ENCODE peak calls at places on chromosomes 11 and 22, in seven cellular contexts. One of them, this sample, is unnamed.

GRCh38 chr11:128603752-128604472 is 16.6 kb upstream of the ETS1 start:
- DNase-seq in amniotic stem cell: no peak
- DNase-seq in activated CD8-positive, alpha-beta memory T cell treated with anti-CD3 and anti-CD28 coated beads for 48 hours: no peak
- DNase-seq in stimulated activated CD8-positive, alpha-beta memory T cell treated with anti-CD3 and anti-CD28 coated beads, Interleukin-4, amount 100 ng/mL, for 24 hours: no peak
- DNase-seq in coronary artery: no peak
- DNase-seq in activated CD4-positive, alpha-beta T cell treated with anti-CD3 and anti-CD28 coated beads for 48 hours: no peak
- DNase-seq in T-helper 2 cell: no peak
- DNase-seq in this sample: no peak

GRCh38 chr11:30285416-30286121 is 37.3 kb upstream of the ARL14EP start:
- DNase-seq in T-helper 2 cell: no peak
- DNase-seq in coronary artery: no peak
- DNase-seq in activated CD8-positive, alpha-beta memory T cell treated with anti-CD3 and anti-CD28 coated beads for 48 hours: no peak
- DNase-seq in activated CD4-positive, alpha-beta T cell treated with anti-CD3 and anti-CD28 coated beads for 48 hours: no peak
- DNase-seq in amniotic stem cell: no peak
- DNase-seq in stimulated activated CD8-positive, alpha-beta memory T cell treated with anti-CD3 and anti-CD28 coated beads, Interleukin-4, amount 100 ng/mL, for 24 hours: no peak
- DNase-seq in this sample: no peak

GRCh38 chr11:94513091-94513490 is 830 bp downstream of the C11orf97 start:
- DNase-seq in amniotic stem cell: no peak
- DNase-seq in activated CD8-positive, alpha-beta memory T cell treated with anti-CD3 and anti-CD28 coated beads for 48 hours: no peak
- DNase-seq in T-helper 2 cell: no peak
- DNase-seq in coronary artery: no peak
- DNase-seq in activated CD4-positive, alpha-beta T cell treated with anti-CD3 and anti-CD28 coated beads for 48 hours: no peak
- DNase-seq in stimulated activated CD8-positive, alpha-beta memory T cell treated with anti-CD3 and anti-CD28 coated beads, Interleukin-4, amount 100 ng/mL, for 24 hours: no peak
- DNase-seq in this sample: no peak

GRCh38 chr11:64916040-64916847 is 765 bp downstream of the ATG2A start:
- DNase-seq in amniotic stem cell: no peak
- DNase-seq in activated CD4-positive, alpha-beta T cell treated with anti-CD3 and anti-CD28 coated beads for 48 hours: peak; percentile 38
- DNase-seq in T-helper 2 cell: no peak
- DNase-seq in stimulated activated CD8-positive, alpha-beta memory T cell treated with anti-CD3 and anti-CD28 coated beads, Interleukin-4, amount 100 ng/mL, for 24 hours: peak; percentile 19
- DNase-seq in coronary artery: no peak
- DNase-seq in activated CD8-positive, alpha-beta memory T cell treated with anti-CD3 and anti-CD28 coated beads for 48 hours: no peak
- DNase-seq in this sample: peak; percentile 55

GRCh38 chr22:49774046-49774445 is 53.6 kb downstream of the BRD1 start:
- DNase-seq in stimulated activated CD8-positive, alpha-beta memory T cell treated with anti-CD3 and anti-CD28 coated beads, Interleukin-4, amount 100 ng/mL, for 24 hours: no peak
- DNase-seq in T-helper 2 cell: no peak
- DNase-seq in coronary artery: no peak
- DNase-seq in activated CD4-positive, alpha-beta T cell treated with anti-CD3 and anti-CD28 coated beads for 48 hours: no peak
- DNase-seq in amniotic stem cell: no peak
- DNase-seq in activated CD8-positive, alpha-beta memory T cell treated with anti-CD3 and anti-CD28 coated beads for 48 hours: no peak
- DNase-seq in this sample: no peak

GRCh38 chr22:46972901-46973831 is 210.7 kb downstream of the TBC1D22A start:
- DNase-seq in T-helper 2 cell: no peak
- DNase-seq in activated CD4-positive, alpha-beta T cell treated with anti-CD3 and anti-CD28 coated beads for 48 hours: no peak
- DNase-seq in amniotic stem cell: no peak
- DNase-seq in coronary artery: peak; percentile 65
- DNase-seq in stimulated activated CD8-positive, alpha-beta memory T cell treated with anti-CD3 and anti-CD28 coated beads, Interleukin-4, amount 100 ng/mL, for 24 hours: no peak
- DNase-seq in activated CD8-positive, alpha-beta memory T cell treated with anti-CD3 and anti-CD28 coated beads for 48 hours: no peak
- DNase-seq in this sample: no peak

GRCh38 chr11:83835423-83835822 is 549.3 kb upstream of the CCDC90B start:
- DNase-seq in amniotic stem cell: no peak
- DNase-seq in coronary artery: no peak
- DNase-seq in T-helper 2 cell: no peak
- DNase-seq in activated CD8-positive, alpha-beta memory T cell treated with anti-CD3 and anti-CD28 coated beads for 48 hours: no peak
- DNase-seq in activated CD4-positive, alpha-beta T cell treated with anti-CD3 and anti-CD28 coated beads for 48 hours: no peak
- DNase-seq in stimulated activated CD8-positive, alpha-beta memory T cell treated with anti-CD3 and anti-CD28 coated beads, Interleukin-4, amount 100 ng/mL, for 24 hours: no peak
- DNase-seq in this sample: no peak

GRCh38 chr11:2803186-2804057 is 82.2 kb downstream of the CDKN1C start:
- DNase-seq in stimulated activated CD8-positive, alpha-beta memory T cell treated with anti-CD3 and anti-CD28 coated beads, Interleukin-4, amount 100 ng/mL, for 24 hours: no peak
- DNase-seq in activated CD8-positive, alpha-beta memory T cell treated with anti-CD3 and anti-CD28 coated beads for 48 hours: no peak
- DNase-seq in amniotic stem cell: no peak
- DNase-seq in T-helper 2 cell: no peak
- DNase-seq in coronary artery: peak; percentile 64
- DNase-seq in activated CD4-positive, alpha-beta T cell treated with anti-CD3 and anti-CD28 coated beads for 48 hours: peak; percentile 1
- DNase-seq in this sample: peak; percentile 9

GRCh38 chr11:111194789-111195188 is 50.7 kb upstream of the POU2AF2 start:
- DNase-seq in amniotic stem cell: no peak
- DNase-seq in coronary artery: no peak
- DNase-seq in activated CD4-positive, alpha-beta T cell treated with anti-CD3 and anti-CD28 coated beads for 48 hours: no peak
- DNase-seq in stimulated activated CD8-positive, alpha-beta memory T cell treated with anti-CD3 and anti-CD28 coated beads, Interleukin-4, amount 100 ng/mL, for 24 hours: no peak
- DNase-seq in activated CD8-positive, alpha-beta memory T cell treated with anti-CD3 and anti-CD28 coated beads for 48 hours: no peak
- DNase-seq in T-helper 2 cell: no peak
- DNase-seq in this sample: no peak

GRCh38 chr22:25898707-25899365 is 156.8 kb downstream of the MYO18B start:
- DNase-seq in activated CD4-positive, alpha-beta T cell treated with anti-CD3 and anti-CD28 coated beads for 48 hours: peak; percentile 4
- DNase-seq in activated CD8-positive, alpha-beta memory T cell treated with anti-CD3 and anti-CD28 coated beads for 48 hours: no peak
- DNase-seq in amniotic stem cell: no peak
- DNase-seq in T-helper 2 cell: no peak
- DNase-seq in stimulated activated CD8-positive, alpha-beta memory T cell treated with anti-CD3 and anti-CD28 coated beads, Interleukin-4, amount 100 ng/mL, for 24 hours: no peak
- DNase-seq in coronary artery: no peak
- DNase-seq in this sample: no peak

GRCh38 chr22:11325767-11326166 is 4202.2 kb upstream of the OR11H1 start:
- DNase-seq in T-helper 2 cell: no peak
- DNase-seq in activated CD4-positive, alpha-beta T cell treated with anti-CD3 and anti-CD28 coated beads for 48 hours: no peak
- DNase-seq in amniotic stem cell: no peak
- DNase-seq in coronary artery: no peak
- DNase-seq in stimulated activated CD8-positive, alpha-beta memory T cell treated with anti-CD3 and anti-CD28 coated beads, Interleukin-4, amount 100 ng/mL, for 24 hours: no peak
- DNase-seq in activated CD8-positive, alpha-beta memory T cell treated with anti-CD3 and anti-CD28 coated beads for 48 hours: no peak
- DNase-seq in this sample: no peak

GRCh38 chr22:50600541-50600940 is at the start of gene MAPK8IP2:
- DNase-seq in activated CD8-positive, alpha-beta memory T cell treated with anti-CD3 and anti-CD28 coated beads for 48 hours: no peak
- DNase-seq in T-helper 2 cell: no peak
- DNase-seq in activated CD4-positive, alpha-beta T cell treated with anti-CD3 and anti-CD28 coated beads for 48 hours: no peak
- DNase-seq in stimulated activated CD8-positive, alpha-beta memory T cell treated with anti-CD3 and anti-CD28 coated beads, Interleukin-4, amount 100 ng/mL, for 24 hours: no peak
- DNase-seq in amniotic stem cell: no peak
- DNase-seq in coronary artery: no peak
- DNase-seq in this sample: no peak

GRCh38 chr22:20131856-20132685 is 467 bp downstream of the ZDHHC8 start:
- DNase-seq in amniotic stem cell: no peak
- DNase-seq in activated CD8-positive, alpha-beta memory T cell treated with anti-CD3 and anti-CD28 coated beads for 48 hours: no peak
- DNase-seq in activated CD4-positive, alpha-beta T cell treated with anti-CD3 and anti-CD28 coated beads for 48 hours: no peak
- DNase-seq in coronary artery: peak; percentile 80
- DNase-seq in T-helper 2 cell: no peak
- DNase-seq in stimulated activated CD8-positive, alpha-beta memory T cell treated with anti-CD3 and anti-CD28 coated beads, Interleukin-4, amount 100 ng/mL, for 24 hours: no peak
- DNase-seq in this sample: no peak

GRCh38 chr11:109796253-109796652 is 296.9 kb upstream of the ZC3H12C start:
- DNase-seq in activated CD4-positive, alpha-beta T cell treated with anti-CD3 and anti-CD28 coated beads for 48 hours: no peak
- DNase-seq in T-helper 2 cell: no peak
- DNase-seq in amniotic stem cell: no peak
- DNase-seq in stimulated activated CD8-positive, alpha-beta memory T cell treated with anti-CD3 and anti-CD28 coated beads, Interleukin-4, amount 100 ng/mL, for 24 hours: no peak
- DNase-seq in coronary artery: no peak
- DNase-seq in activated CD8-positive, alpha-beta memory T cell treated with anti-CD3 and anti-CD28 coated beads for 48 hours: no peak
- DNase-seq in this sample: no peak

GRCh38 chr11:71449596-71449995 is 1.4 kb upstream of the DHCR7 start:
- DNase-seq in amniotic stem cell: no peak
- DNase-seq in activated CD4-positive, alpha-beta T cell treated with anti-CD3 and anti-CD28 coated beads for 48 hours: no peak
- DNase-seq in T-helper 2 cell: no peak
- DNase-seq in activated CD8-positive, alpha-beta memory T cell treated with anti-CD3 and anti-CD28 coated beads for 48 hours: no peak
- DNase-seq in coronary artery: no peak
- DNase-seq in stimulated activated CD8-positive, alpha-beta memory T cell treated with anti-CD3 and anti-CD28 coated beads, Interleukin-4, amount 100 ng/mL, for 24 hours: no peak
- DNase-seq in this sample: no peak

GRCh38 chr11:21656065-21656464 is 536.8 kb upstream of the ANO5 start:
- DNase-seq in T-helper 2 cell: no peak
- DNase-seq in stimulated activated CD8-positive, alpha-beta memory T cell treated with anti-CD3 and anti-CD28 coated beads, Interleukin-4, amount 100 ng/mL, for 24 hours: no peak
- DNase-seq in activated CD4-positive, alpha-beta T cell treated with anti-CD3 and anti-CD28 coated beads for 48 hours: no peak
- DNase-seq in amniotic stem cell: no peak
- DNase-seq in coronary artery: no peak
- DNase-seq in activated CD8-positive, alpha-beta memory T cell treated with anti-CD3 and anti-CD28 coated beads for 48 hours: no peak
- DNase-seq in this sample: no peak

GRCh38 chr11:120929664-120930154 is 94.2 kb upstream of the TBCEL start:
- DNase-seq in activated CD4-positive, alpha-beta T cell treated with anti-CD3 and anti-CD28 coated beads for 48 hours: peak; percentile 68
- DNase-seq in stimulated activated CD8-positive, alpha-beta memory T cell treated with anti-CD3 and anti-CD28 coated beads, Interleukin-4, amount 100 ng/mL, for 24 hours: peak; percentile 14
- DNase-seq in activated CD8-positive, alpha-beta memory T cell treated with anti-CD3 and anti-CD28 coated beads for 48 hours: peak; percentile 30
- DNase-seq in amniotic stem cell: no peak
- DNase-seq in T-helper 2 cell: no peak
- DNase-seq in coronary artery: no peak
- DNase-seq in this sample: peak; percentile 65

GRCh38 chr11:29012507-29012906 is 904.3 kb downstream of the METTL15 start:
- DNase-seq in amniotic stem cell: no peak
- DNase-seq in stimulated activated CD8-positive, alpha-beta memory T cell treated with anti-CD3 and anti-CD28 coated beads, Interleukin-4, amount 100 ng/mL, for 24 hours: no peak
- DNase-seq in activated CD4-positive, alpha-beta T cell treated with anti-CD3 and anti-CD28 coated beads for 48 hours: no peak
- DNase-seq in coronary artery: no peak
- DNase-seq in T-helper 2 cell: no peak
- DNase-seq in activated CD8-positive, alpha-beta memory T cell treated with anti-CD3 and anti-CD28 coated beads for 48 hours: no peak
- DNase-seq in this sample: no peak

GRCh38 chr11:75954039-75954438 is 139.0 kb downstream of the UVRAG start:
- DNase-seq in T-helper 2 cell: no peak
- DNase-seq in stimulated activated CD8-positive, alpha-beta memory T cell treated with anti-CD3 and anti-CD28 coated beads, Interleukin-4, amount 100 ng/mL, for 24 hours: no peak
- DNase-seq in amniotic stem cell: no peak
- DNase-seq in coronary artery: no peak
- DNase-seq in activated CD8-positive, alpha-beta memory T cell treated with anti-CD3 and anti-CD28 coated beads for 48 hours: no peak
- DNase-seq in activated CD4-positive, alpha-beta T cell treated with anti-CD3 and anti-CD28 coated beads for 48 hours: no peak
- DNase-seq in this sample: no peak

GRCh38 chr22:17192186-17192585 is 27.0 kb downstream of the ADA2 start:
- DNase-seq in activated CD8-positive, alpha-beta memory T cell treated with anti-CD3 and anti-CD28 coated beads for 48 hours: no peak
- DNase-seq in amniotic stem cell: no peak
- DNase-seq in activated CD4-positive, alpha-beta T cell treated with anti-CD3 and anti-CD28 coated beads for 48 hours: no peak
- DNase-seq in T-helper 2 cell: no peak
- DNase-seq in coronary artery: no peak
- DNase-seq in stimulated activated CD8-positive, alpha-beta memory T cell treated with anti-CD3 and anti-CD28 coated beads, Interleukin-4, amount 100 ng/mL, for 24 hours: no peak
- DNase-seq in this sample: no peak

GRCh38 chr11:23897453-23898289 is 599.2 kb upstream of the LUZP2 start:
- DNase-seq in activated CD4-positive, alpha-beta T cell treated with anti-CD3 and anti-CD28 coated beads for 48 hours: no peak
- DNase-seq in T-helper 2 cell: no peak
- DNase-seq in stimulated activated CD8-positive, alpha-beta memory T cell treated with anti-CD3 and anti-CD28 coated beads, Interleukin-4, amount 100 ng/mL, for 24 hours: no peak
- DNase-seq in coronary artery: no peak
- DNase-seq in amniotic stem cell: peak; percentile 55
- DNase-seq in activated CD8-positive, alpha-beta memory T cell treated with anti-CD3 and anti-CD28 coated beads for 48 hours: no peak
- DNase-seq in this sample: no peak

GRCh38 chr11:33808228-33808828 is 34.0 kb upstream of the FBXO3 start:
- DNase-seq in amniotic stem cell: peak; percentile 18
- DNase-seq in stimulated activated CD8-positive, alpha-beta memory T cell treated with anti-CD3 and anti-CD28 coated beads, Interleukin-4, amount 100 ng/mL, for 24 hours: peak; percentile 85
- DNase-seq in coronary artery: peak; percentile 81
- DNase-seq in activated CD8-positive, alpha-beta memory T cell treated with anti-CD3 and anti-CD28 coated beads for 48 hours: peak; percentile 85
- DNase-seq in activated CD4-positive, alpha-beta T cell treated with anti-CD3 and anti-CD28 coated beads for 48 hours: peak; percentile 91
- DNase-seq in T-helper 2 cell: peak; percentile 80
- DNase-seq in this sample: peak; percentile 79

GRCh38 chr11:2685051-2685450 is 14.7 kb downstream of the KCNQ1OT1 start:
- DNase-seq in coronary artery: no peak
- DNase-seq in activated CD4-positive, alpha-beta T cell treated with anti-CD3 and anti-CD28 coated beads for 48 hours: no peak
- DNase-seq in activated CD8-positive, alpha-beta memory T cell treated with anti-CD3 and anti-CD28 coated beads for 48 hours: no peak
- DNase-seq in stimulated activated CD8-positive, alpha-beta memory T cell treated with anti-CD3 and anti-CD28 coated beads, Interleukin-4, amount 100 ng/mL, for 24 hours: no peak
- DNase-seq in T-helper 2 cell: no peak
- DNase-seq in amniotic stem cell: no peak
- DNase-seq in this sample: no peak

GRCh38 chr11:14393889-14394288 is 34.9 kb upstream of the RRAS2 start:
- DNase-seq in amniotic stem cell: no peak
- DNase-seq in coronary artery: no peak
- DNase-seq in activated CD4-positive, alpha-beta T cell treated with anti-CD3 and anti-CD28 coated beads for 48 hours: no peak
- DNase-seq in activated CD8-positive, alpha-beta memory T cell treated with anti-CD3 and anti-CD28 coated beads for 48 hours: no peak
- DNase-seq in T-helper 2 cell: no peak
- DNase-seq in stimulated activated CD8-positive, alpha-beta memory T cell treated with anti-CD3 and anti-CD28 coated beads, Interleukin-4, amount 100 ng/mL, for 24 hours: no peak
- DNase-seq in this sample: no peak

GRCh38 chr22:49690454-49690853 is 137.2 kb downstream of the BRD1 start:
- DNase-seq in amniotic stem cell: no peak
- DNase-seq in T-helper 2 cell: no peak
- DNase-seq in activated CD4-positive, alpha-beta T cell treated with anti-CD3 and anti-CD28 coated beads for 48 hours: no peak
- DNase-seq in coronary artery: peak; percentile 62
- DNase-seq in activated CD8-positive, alpha-beta memory T cell treated with anti-CD3 and anti-CD28 coated beads for 48 hours: no peak
- DNase-seq in stimulated activated CD8-positive, alpha-beta memory T cell treated with anti-CD3 and anti-CD28 coated beads, Interleukin-4, amount 100 ng/mL, for 24 hours: no peak
- DNase-seq in this sample: no peak

GRCh38 chr11:119843760-119844330 is 114.8 kb upstream of the NECTIN1 start:
- DNase-seq in activated CD4-positive, alpha-beta T cell treated with anti-CD3 and anti-CD28 coated beads for 48 hours: no peak
- DNase-seq in activated CD8-positive, alpha-beta memory T cell treated with anti-CD3 and anti-CD28 coated beads for 48 hours: no peak
- DNase-seq in T-helper 2 cell: no peak
- DNase-seq in amniotic stem cell: no peak
- DNase-seq in stimulated activated CD8-positive, alpha-beta memory T cell treated with anti-CD3 and anti-CD28 coated beads, Interleukin-4, amount 100 ng/mL, for 24 hours: no peak
- DNase-seq in coronary artery: no peak
- DNase-seq in this sample: no peak

GRCh38 chr11:119691020-119691666 is 37.9 kb downstream of the NECTIN1 start:
- DNase-seq in T-helper 2 cell: no peak
- DNase-seq in stimulated activated CD8-positive, alpha-beta memory T cell treated with anti-CD3 and anti-CD28 coated beads, Interleukin-4, amount 100 ng/mL, for 24 hours: peak; percentile 16
- DNase-seq in activated CD8-positive, alpha-beta memory T cell treated with anti-CD3 and anti-CD28 coated beads for 48 hours: no peak
- DNase-seq in activated CD4-positive, alpha-beta T cell treated with anti-CD3 and anti-CD28 coated beads for 48 hours: peak; percentile 27
- DNase-seq in coronary artery: no peak
- DNase-seq in amniotic stem cell: no peak
- DNase-seq in this sample: peak; percentile 64

GRCh38 chr11:126776125-126776524 is 224.4 kb downstream of the KIRREL3 start:
- DNase-seq in activated CD4-positive, alpha-beta T cell treated with anti-CD3 and anti-CD28 coated beads for 48 hours: no peak
- DNase-seq in coronary artery: no peak
- DNase-seq in activated CD8-positive, alpha-beta memory T cell treated with anti-CD3 and anti-CD28 coated beads for 48 hours: no peak
- DNase-seq in T-helper 2 cell: no peak
- DNase-seq in stimulated activated CD8-positive, alpha-beta memory T cell treated with anti-CD3 and anti-CD28 coated beads, Interleukin-4, amount 100 ng/mL, for 24 hours: no peak
- DNase-seq in amniotic stem cell: no peak
- DNase-seq in this sample: no peak

GRCh38 chr11:83025267-83025704 is 46.4 kb downstream of the RAB30 start:
- DNase-seq in stimulated activated CD8-positive, alpha-beta memory T cell treated with anti-CD3 and anti-CD28 coated beads, Interleukin-4, amount 100 ng/mL, for 24 hours: no peak
- DNase-seq in activated CD8-positive, alpha-beta memory T cell treated with anti-CD3 and anti-CD28 coated beads for 48 hours: no peak
- DNase-seq in coronary artery: no peak
- DNase-seq in activated CD4-positive, alpha-beta T cell treated with anti-CD3 and anti-CD28 coated beads for 48 hours: no peak
- DNase-seq in T-helper 2 cell: no peak
- DNase-seq in amniotic stem cell: no peak
- DNase-seq in this sample: no peak

GRCh38 chr11:78469905-78470304 is 52.3 kb upstream of the GAB2 start:
- DNase-seq in amniotic stem cell: no peak
- DNase-seq in coronary artery: no peak
- DNase-seq in activated CD8-positive, alpha-beta memory T cell treated with anti-CD3 and anti-CD28 coated beads for 48 hours: no peak
- DNase-seq in stimulated activated CD8-positive, alpha-beta memory T cell treated with anti-CD3 and anti-CD28 coated beads, Interleukin-4, amount 100 ng/mL, for 24 hours: no peak
- DNase-seq in T-helper 2 cell: no peak
- DNase-seq in activated CD4-positive, alpha-beta T cell treated with anti-CD3 and anti-CD28 coated beads for 48 hours: no peak
- DNase-seq in this sample: no peak

GRCh38 chr22:38327805-38328204 is 10.6 kb upstream of the CSNK1E start:
- DNase-seq in amniotic stem cell: peak; percentile 64
- DNase-seq in activated CD4-positive, alpha-beta T cell treated with anti-CD3 and anti-CD28 coated beads for 48 hours: no peak
- DNase-seq in T-helper 2 cell: no peak
- DNase-seq in activated CD8-positive, alpha-beta memory T cell treated with anti-CD3 and anti-CD28 coated beads for 48 hours: no peak
- DNase-seq in stimulated activated CD8-positive, alpha-beta memory T cell treated with anti-CD3 and anti-CD28 coated beads, Interleukin-4, amount 100 ng/mL, for 24 hours: no peak
- DNase-seq in coronary artery: no peak
- DNase-seq in this sample: no peak

GRCh38 chr11:43269229-43269928 is 42.4 kb upstream of the API5 start:
- DNase-seq in activated CD8-positive, alpha-beta memory T cell treated with anti-CD3 and anti-CD28 coated beads for 48 hours: no peak
- DNase-seq in T-helper 2 cell: no peak
- DNase-seq in amniotic stem cell: no peak
- DNase-seq in stimulated activated CD8-positive, alpha-beta memory T cell treated with anti-CD3 and anti-CD28 coated beads, Interleukin-4, amount 100 ng/mL, for 24 hours: no peak
- DNase-seq in activated CD4-positive, alpha-beta T cell treated with anti-CD3 and anti-CD28 coated beads for 48 hours: no peak
- DNase-seq in coronary artery: no peak
- DNase-seq in this sample: no peak

GRCh38 chr22:39367040-39367439 is 17.2 kb downstream of the SYNGR1 start:
- DNase-seq in T-helper 2 cell: no peak
- DNase-seq in amniotic stem cell: no peak
- DNase-seq in coronary artery: no peak
- DNase-seq in activated CD4-positive, alpha-beta T cell treated with anti-CD3 and anti-CD28 coated beads for 48 hours: no peak
- DNase-seq in stimulated activated CD8-positive, alpha-beta memory T cell treated with anti-CD3 and anti-CD28 coated beads, Interleukin-4, amount 100 ng/mL, for 24 hours: no peak
- DNase-seq in activated CD8-positive, alpha-beta memory T cell treated with anti-CD3 and anti-CD28 coated beads for 48 hours: no peak
- DNase-seq in this sample: no peak

GRCh38 chr11:58866788-58867187 is 22.3 kb upstream of the GLYATL2 start:
- DNase-seq in coronary artery: no peak
- DNase-seq in T-helper 2 cell: no peak
- DNase-seq in activated CD4-positive, alpha-beta T cell treated with anti-CD3 and anti-CD28 coated beads for 48 hours: no peak
- DNase-seq in stimulated activated CD8-positive, alpha-beta memory T cell treated with anti-CD3 and anti-CD28 coated beads, Interleukin-4, amount 100 ng/mL, for 24 hours: no peak
- DNase-seq in activated CD8-positive, alpha-beta memory T cell treated with anti-CD3 and anti-CD28 coated beads for 48 hours: no peak
- DNase-seq in amniotic stem cell: no peak
- DNase-seq in this sample: no peak

GRCh38 chr11:69840371-69841169 is 21.4 kb upstream of the FGF3 start:
- DNase-seq in activated CD4-positive, alpha-beta T cell treated with anti-CD3 and anti-CD28 coated beads for 48 hours: no peak
- DNase-seq in stimulated activated CD8-positive, alpha-beta memory T cell treated with anti-CD3 and anti-CD28 coated beads, Interleukin-4, amount 100 ng/mL, for 24 hours: no peak
- DNase-seq in coronary artery: peak; percentile 64
- DNase-seq in activated CD8-positive, alpha-beta memory T cell treated with anti-CD3 and anti-CD28 coated beads for 48 hours: no peak
- DNase-seq in T-helper 2 cell: no peak
- DNase-seq in amniotic stem cell: no peak
- DNase-seq in this sample: no peak

GRCh38 chr11:65425105-65425970 is 2.7 kb downstream of the NEAT1 start:
- DNase-seq in stimulated activated CD8-positive, alpha-beta memory T cell treated with anti-CD3 and anti-CD28 coated beads, Interleukin-4, amount 100 ng/mL, for 24 hours: peak; percentile 59
- DNase-seq in coronary artery: peak; percentile 74
- DNase-seq in activated CD4-positive, alpha-beta T cell treated with anti-CD3 and anti-CD28 coated beads for 48 hours: peak; percentile 86
- DNase-seq in amniotic stem cell: no peak
- DNase-seq in activated CD8-positive, alpha-beta memory T cell treated with anti-CD3 and anti-CD28 coated beads for 48 hours: peak; percentile 63
- DNase-seq in T-helper 2 cell: peak; percentile 73
- DNase-seq in this sample: peak; percentile 75

GRCh38 chr11:120168960-120169681 is 31.2 kb upstream of the TRIM29 start:
- DNase-seq in stimulated activated CD8-positive, alpha-beta memory T cell treated with anti-CD3 and anti-CD28 coated beads, Interleukin-4, amount 100 ng/mL, for 24 hours: peak; percentile 35
- DNase-seq in coronary artery: peak; percentile 77
- DNase-seq in T-helper 2 cell: peak; percentile 32
- DNase-seq in activated CD4-positive, alpha-beta T cell treated with anti-CD3 and anti-CD28 coated beads for 48 hours: peak; percentile 71
- DNase-seq in amniotic stem cell: no peak
- DNase-seq in activated CD8-positive, alpha-beta memory T cell treated with anti-CD3 and anti-CD28 coated beads for 48 hours: peak; percentile 53
- DNase-seq in this sample: peak; percentile 66

GRCh38 chr11:33655842-33656600 is 44.6 kb downstream of the C11orf91 start:
- DNase-seq in T-helper 2 cell: no peak
- DNase-seq in activated CD4-positive, alpha-beta T cell treated with anti-CD3 and anti-CD28 coated beads for 48 hours: no peak
- DNase-seq in activated CD8-positive, alpha-beta memory T cell treated with anti-CD3 and anti-CD28 coated beads for 48 hours: no peak
- DNase-seq in coronary artery: no peak
- DNase-seq in amniotic stem cell: no peak
- DNase-seq in stimulated activated CD8-positive, alpha-beta memory T cell treated with anti-CD3 and anti-CD28 coated beads, Interleukin-4, amount 100 ng/mL, for 24 hours: no peak
- DNase-seq in this sample: no peak

This sample was measured in natural killer cell.